ENCODE peak calls at places on chromosomes 13 and 19, in five cellular contexts. U, O, I, T and H are unnamed samples.

GRCh38 chr19:43425567-43426392 is 11.1 kb downstream of the TEX101 start:
- DNase-seq in U (no peak), O (no peak), I (no peak), T (no peak), H (no peak)

GRCh38 chr13:110663491-110663890 is 42.4 kb downstream of the CARS2 start:
- DNase-seq in U (no peak), O (no peak), I (no peak), T (no peak), H (no peak)

GRCh38 chr13:93002071-93002470 is 224.5 kb upstream of the GPC6 start:
- DNase-seq in U (no peak), O (no peak), I (no peak), T (peak), H (no peak)

GRCh38 chr19:47796785-47797184 is 7.6 kb downstream of the TPRX1 start:
- DNase-seq in U (no peak), O (no peak), I (no peak), T (no peak), H (no peak)

GRCh38 chr13:100197116-100197515 is 108.2 kb downstream of the PCCA start:
- DNase-seq in U (no peak), O (no peak), I (no peak), T (no peak), H (no peak)

GRCh38 chr13:101709952-101710351 is 257.5 kb downstream of the ITGBL1 start:
- DNase-seq in U (no peak), O (no peak), I (no peak), T (no peak), H (no peak)

GRCh38 chr19:31491246-31491645 is 142.0 kb upstream of the TSHZ3 start:
- DNase-seq in U (no peak), O (no peak), I (no peak), T (no peak), H (no peak)

GRCh38 chr19:53246498-53246897 is 8.2 kb downstream of the ZNF677 start:
- DNase-seq in U (no peak), O (no peak), I (no peak), T (no peak), H (no peak)

GRCh38 chr19:15300533-15301194 is 31.7 kb downstream of the BRD4 start:
- DNase-seq in U (no peak), O (peak), I (peak), T (peak), H (no peak)

GRCh38 chr13:108352599-108352998 is 83.1 kb downstream of the TNFSF13B start:
- DNase-seq in U (no peak), O (no peak), I (no peak), T (no peak), H (no peak)

GRCh38 chr13:27487776-27488175 is 37.4 kb upstream of the MTIF3 start:
- DNase-seq in U (no peak), O (no peak), I (no peak), T (no peak), H (no peak)

GRCh38 chr13:42883771-42884170 is 102.4 kb downstream of the FAM216B start:
- DNase-seq in U (no peak), O (no peak), I (no peak), T (no peak), H (no peak)

GRCh38 chr19:35204799-35205732 is 23.5 kb downstream of the FAM187B start:
- DNase-seq in U (no peak), O (no peak), I (no peak), T (no peak), H (no peak)

GRCh38 chr13:64289702-64290101 is 2874.1 kb upstream of the PCDH20 start:
- DNase-seq in U (no peak), O (no peak), I (no peak), T (no peak), H (no peak)

GRCh38 chr19:31329819-31330218 is 19.4 kb downstream of the TSHZ3 start:
- DNase-seq in U (no peak), O (no peak), I (no peak), T (no peak), H (no peak)

GRCh38 chr19:58520257-58520599 is 618 bp upstream of the ZBTB45 start:
- DNase-seq in U (no peak), O (no peak), I (no peak), T (no peak), H (no peak)

GRCh38 chr13:103935117-103935516 is 868.9 kb upstream of the SLC10A2 start:
- DNase-seq in U (no peak), O (no peak), I (no peak), T (no peak), H (no peak)

GRCh38 chr13:112783135-112783945 is 93.5 kb downstream of the ATP11A start:
- DNase-seq in U (no peak), O (peak), I (no peak), T (no peak), H (no peak)

GRCh38 chr19:423691-424466 is 14.9 kb upstream of the C2CD4C start:
- DNase-seq in U (no peak), O (no peak), I (no peak), T (no peak), H (no peak)

GRCh38 chr19:6138066-6138465 is 2.6 kb downstream of the ACSBG2 start:
- DNase-seq in U (no peak), O (no peak), I (no peak), T (no peak), H (no peak)

GRCh38 chr13:20495087-20496023 is 30.3 kb downstream of the CRYL1 start:
- DNase-seq in U (peak), O (peak), I (peak), T (no peak), H (no peak)

GRCh38 chr13:20494656-20495055 is 31.0 kb downstream of the CRYL1 start:
- DNase-seq in U (no peak), O (no peak), I (no peak), T (no peak), H (no peak)

GRCh38 chr13:20489185-20489820 is 36.4 kb downstream of the CRYL1 start:
- DNase-seq in U (no peak), O (no peak), I (peak), T (no peak), H (no peak)

GRCh38 chr13:20492036-20492435 is 33.6 kb downstream of the CRYL1 start:
- DNase-seq in U (no peak), O (no peak), I (no peak), T (no peak), H (no peak)

DNA sequence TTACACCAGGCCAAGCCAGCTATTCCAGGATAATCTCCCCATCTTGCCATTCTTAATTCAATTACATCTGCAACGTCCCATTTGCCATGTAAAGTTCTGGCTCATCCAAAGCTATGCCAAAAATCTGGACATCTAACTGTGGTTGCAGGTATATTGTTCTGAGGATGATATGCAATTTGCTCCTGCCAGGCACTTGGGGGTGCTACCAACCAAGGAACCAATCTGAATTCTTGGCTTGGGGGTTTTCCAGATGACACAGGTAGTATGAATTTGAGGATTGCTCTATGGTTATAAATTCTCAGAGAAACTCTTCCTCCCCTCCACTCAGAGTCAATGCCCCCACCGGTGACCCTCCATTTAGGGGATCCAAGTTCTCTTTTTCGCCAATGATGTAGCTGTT is 33.0 kb downstream of the CRYL1 start:
- DNase-seq in U (peak), O (no peak), I (no peak), T (no peak), H (no peak)
- TF ChIP-seq CTCF in U (peak), O (peak), I (peak), T (peak), H (peak)

GRCh38 chr13:49996166-49996915 is 501 bp upstream of the TRIM13 start:
- DNase-seq in U (peak), O (peak), I (no peak), T (no peak), H (peak)
- TF ChIP-seq CTCF in U (peak), O (no peak), I (no peak), T (no peak), H (no peak)

GRCh38 chr13:21338156-21338555 is 120.9 kb downstream of the ZDHHC20 start:
- DNase-seq in U (no peak), O (no peak), I (no peak), T (no peak), H (no peak)
- TF ChIP-seq CTCF in U (no peak), O (no peak), I (no peak), T (no peak), H (peak)

DNA sequence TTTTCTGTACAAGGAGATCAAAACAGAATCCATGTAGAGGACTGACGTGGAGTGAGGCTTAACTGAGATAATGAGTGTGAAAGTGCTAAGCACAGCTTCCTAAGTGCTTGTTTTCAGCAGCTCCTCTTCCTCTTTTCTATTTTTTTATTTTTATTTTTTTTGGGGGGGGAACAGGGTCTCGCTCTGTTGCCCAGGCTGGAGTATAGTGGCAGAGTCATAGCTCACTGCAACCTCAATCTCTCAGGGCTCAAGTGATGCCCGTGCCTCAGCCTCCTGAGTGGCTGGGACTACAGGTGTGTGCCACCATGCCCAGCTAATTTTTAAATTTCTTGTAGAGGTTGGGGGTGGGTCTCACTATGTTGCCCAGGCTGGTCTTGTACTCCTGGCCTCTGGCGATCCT is 5.6 kb upstream of the FOSB start:
- DNase-seq in U (no peak), O (no peak), I (no peak), T (no peak), H (no peak)
- TF ChIP-seq CTCF in U (no peak), O (no peak), I (no peak), T (no peak), H (no peak)

GRCh38 chr19:19531951-19532805 is 3.5 kb downstream of the YJEFN3 start:
- DNase-seq in U (peak), O (no peak), I (no peak), T (no peak), H (no peak)

GRCh38 chr19:19534556-19535265 is 3.4 kb upstream of the CILP2 start:
- DNase-seq in U (no peak), O (no peak), I (no peak), T (no peak), H (no peak)

GRCh38 chr19:19532806-19533701 is 4.3 kb downstream of the YJEFN3 start:
- DNase-seq in U (no peak), O (no peak), I (no peak), T (no peak), H (no peak)

GRCh38 chr19:19535311-19536191 is 2.5 kb upstream of the CILP2 start:
- DNase-seq in U (no peak), O (no peak), I (no peak), T (no peak), H (no peak)

DNA sequence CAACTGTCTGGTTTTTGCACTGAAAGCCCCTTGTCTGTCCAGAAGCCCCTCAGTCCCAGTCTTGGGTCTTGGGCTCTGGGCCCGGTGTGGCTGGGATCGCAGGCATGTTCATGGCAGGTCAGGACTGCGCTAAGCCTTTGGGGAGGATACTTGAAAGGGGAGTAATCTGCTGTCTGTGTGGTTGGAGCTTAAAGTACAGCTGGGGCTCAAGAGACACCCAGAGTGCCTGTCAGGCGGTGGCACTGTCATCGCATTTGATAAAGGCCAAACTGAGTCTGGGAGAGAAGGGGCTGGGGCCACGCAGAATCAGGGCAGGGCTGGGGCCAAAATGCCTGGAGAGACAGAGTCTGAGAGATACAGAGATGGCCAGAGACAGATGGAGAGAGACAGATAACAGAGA is 4.2 kb upstream of the CILP2 start:
- DNase-seq in U (no peak), O (no peak), I (no peak), T (no peak), H (no peak)
- TF ChIP-seq CTCF in U (no peak), O (no peak), I (no peak), T (no peak), H (no peak)

DNA sequence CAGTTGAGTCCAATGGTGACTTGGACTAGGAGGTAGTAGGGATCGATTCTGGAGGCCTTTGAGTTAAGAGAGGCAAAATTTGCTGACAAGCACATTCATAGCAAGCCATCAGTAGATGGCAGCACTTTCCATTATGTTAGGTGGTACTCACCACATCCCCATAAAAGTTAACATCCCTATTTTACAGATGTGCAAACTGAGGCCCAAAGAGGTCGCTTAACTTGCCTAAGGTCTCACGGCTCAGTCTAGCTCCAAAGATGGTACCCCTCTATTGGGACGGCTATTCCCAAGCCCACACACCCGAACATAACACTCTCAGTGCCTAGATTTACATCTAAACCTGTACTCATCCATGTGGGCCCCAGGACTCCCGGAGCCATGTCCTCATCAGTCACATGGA is 21.5 kb upstream of the FOSB start:
- DNase-seq in U (no peak), O (no peak), I (no peak), T (no peak), H (no peak)
- TF ChIP-seq CTCF in U (peak), O (peak), I (peak), T (peak), H (peak)

DNA sequence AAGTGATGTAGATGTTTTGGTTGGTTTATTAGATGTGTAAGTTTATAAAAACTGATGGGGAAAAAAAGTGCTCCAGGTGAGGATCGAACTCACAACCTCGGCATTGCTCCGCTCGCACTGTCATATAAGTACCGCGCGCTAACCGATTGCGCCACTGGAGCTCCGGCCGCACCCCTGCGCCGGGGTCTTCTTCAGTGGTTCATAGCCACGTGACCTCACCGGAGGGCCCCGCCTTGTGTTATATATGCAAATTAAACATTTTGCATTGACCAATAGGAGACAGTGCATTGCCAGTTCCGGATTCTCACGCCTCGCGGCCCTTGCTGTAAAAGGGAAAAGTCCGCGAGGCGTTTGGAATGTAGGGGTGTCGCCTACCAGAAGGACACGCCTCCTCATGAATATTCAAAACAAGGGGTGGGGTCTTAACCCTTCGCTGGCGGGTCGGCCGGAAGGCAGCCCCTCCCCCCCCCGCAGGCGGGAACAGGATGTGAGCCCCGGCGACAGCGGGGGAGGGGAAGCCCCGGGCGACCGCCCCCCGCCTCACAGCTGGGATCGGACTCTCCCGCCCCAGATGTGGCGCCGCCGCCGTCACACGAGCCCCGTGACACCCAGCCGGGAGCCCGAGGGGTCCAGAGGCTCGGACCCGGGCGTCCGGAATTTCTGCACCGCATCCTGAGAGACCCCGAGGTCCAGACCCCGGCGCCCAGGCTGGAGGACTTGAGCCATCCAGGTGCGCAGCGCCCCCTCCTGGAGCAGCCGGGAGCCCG is at the start of gene PLEKHG2:
- DNase-seq in U (peak), O (peak), I (peak), T (peak), H (peak)
- TF ChIP-seq CTCF in U (peak), O (peak), I (no peak), T (peak), H (peak)

GRCh38 chr13:51269039-51269438 is 46.8 kb downstream of the FAM124A start:
- DNase-seq in U (no peak), O (no peak), I (no peak), T (peak), H (no peak)
- TF ChIP-seq CTCF in U (no peak), O (no peak), I (no peak), T (no peak), H (no peak)